ENCODE peak calls at places on chromosomes 5 and 9, in nine cellular contexts. J is LoVo, H is T-helper 1 cell, S is pons, C is cardiac fibroblast, R is NCI-H2171 treated with DMSO at 0.1 percent for 48 hours, T is HS-5, W is kidney glomerular epithelial cell, D is WERI-Rb-1. O is an unnamed sample.

GRCh38 chr5:55997742-55998351 is 3.1 kb upstream of the IL6ST start:
- DNase-seq in D (no peak), J (peak), S (no peak), W (peak), R (no peak), C (peak), T (peak), H (no peak), O (no peak)

GRCh38 chr5:53645078-53645477 is 84.6 kb downstream of the NDUFS4 start:
- DNase-seq in C (no peak), D (no peak), T (no peak), J (no peak), H (no peak), W (no peak), R (no peak), S (no peak), O (no peak)

GRCh38 chr5:78269088-78269703 is 25.3 kb downstream of the AP3B1 start:
- DNase-seq in C (peak), T (no peak), H (no peak), D (no peak), R (no peak), W (peak), S (no peak), J (peak), O (no peak)

GRCh38 chr9:111860443-111860842 is 36.2 kb upstream of the UGCG start:
- DNase-seq in S (no peak), D (no peak), C (no peak), T (no peak), R (no peak), W (no peak), H (no peak), J (peak), O (no peak)

GRCh38 chr5:4511996-4512656 is 628.0 kb upstream of the ADAMTS16 start:
- DNase-seq in S (peak), T (no peak), C (peak), J (peak), D (peak), W (peak), H (no peak), R (no peak), O (no peak)

GRCh38 chr9:128115187-128116103 is 12.1 kb downstream of the PTGES2 start:
- DNase-seq in T (no peak), W (no peak), S (no peak), C (no peak), R (no peak), D (no peak), H (no peak), J (peak), O (no peak)

GRCh38 chr5:10762178-10762775 is 1.2 kb upstream of the DAP start:
- DNase-seq in D (no peak), W (no peak), T (no peak), J (no peak), H (no peak), R (no peak), C (no peak), S (peak), O (no peak)

GRCh38 chr9:88922091-88922490 is 69.2 kb upstream of the S1PR3 start:
- DNase-seq in J (no peak), R (no peak), W (no peak), S (no peak), D (no peak), T (no peak), H (peak), C (no peak), O (no peak)

GRCh38 chr9:38355526-38356120 is 36.9 kb upstream of the ALDH1B1 start:
- DNase-seq in W (no peak), T (no peak), S (no peak), C (no peak), D (no peak), R (no peak), H (no peak), J (no peak), O (no peak)

GRCh38 chr9:89144242-89144641 is 34.4 kb downstream of the SHC3 start:
- DNase-seq in W (no peak), R (no peak), H (no peak), C (no peak), T (no peak), D (no peak), S (no peak), J (no peak), O (no peak)

GRCh38 chr5:14908195-14908594 is 36.6 kb upstream of the ANKH start:
- DNase-seq in C (peak), H (no peak), R (no peak), W (no peak), D (no peak), S (no peak), T (peak), J (no peak), O (no peak)

GRCh38 chr9:87160148-87161107 is 213.1 kb upstream of the GAS1 start:
- DNase-seq in H (no peak), R (peak), D (no peak), S (no peak), C (no peak), T (no peak), W (no peak), J (no peak), O (no peak)

GRCh38 chr9:35517136-35517535 is 27.2 kb downstream of the RUSC2 start:
- DNase-seq in J (no peak), W (peak), R (peak), D (no peak), T (no peak), H (no peak), C (peak), S (peak), O (no peak)

GRCh38 chr5:390571-391491 is 52.1 kb upstream of the EXOC3 start:
- DNase-seq in R (no peak), S (no peak), J (no peak), W (no peak), C (no peak), D (no peak), H (no peak), T (no peak), O (no peak)

GRCh38 chr5:159184236-159184635 is 25.1 kb downstream of the RNF145 start:
- DNase-seq in D (no peak), T (no peak), R (no peak), C (peak), J (no peak), S (no peak), H (no peak), W (no peak), O (no peak)

GRCh38 chr9:108445431-108446018 is 410.3 kb downstream of the ACTL7B start:
- DNase-seq in D (no peak), C (no peak), W (no peak), H (no peak), S (peak), R (no peak), T (no peak), J (no peak), O (no peak)

GRCh38 chr5:73307645-73308346 is 134.8 kb downstream of the TMEM174 start:
- DNase-seq in H (no peak), R (peak), T (no peak), W (peak), D (no peak), C (no peak), J (no peak), S (no peak), O (no peak)

GRCh38 chr9:79129865-79130480 is 441.8 kb upstream of the TLE4 start:
- DNase-seq in T (peak), S (peak), R (peak), W (peak), D (peak), H (no peak), J (peak), C (peak), O (peak)

GRCh38 chr5:86861514-86861913 is 243.8 kb downstream of the COX7C start:
- DNase-seq in C (no peak), H (no peak), D (peak), S (peak), T (no peak), J (no peak), R (no peak), W (no peak), O (no peak)

GRCh38 chr5:148746826-148747535 is 79.4 kb upstream of the ADRB2 start:
- DNase-seq in S (peak), W (no peak), R (no peak), T (no peak), H (no peak), C (peak), J (no peak), D (no peak), O (no peak)

GRCh38 chr5:150556859-150557506 is 49.1 kb downstream of the NDST1 start:
- DNase-seq in S (no peak), H (no peak), D (no peak), C (no peak), J (no peak), W (no peak), R (no peak), T (no peak), O (no peak)

GRCh38 chr5:149268928-149269557 is 2.6 kb upstream of the AFAP1L1 start:
- DNase-seq in D (no peak), H (no peak), T (peak), W (peak), C (peak), S (peak), R (peak), J (peak), O (no peak)

GRCh38 chr5:65021527-65022226 is 252.9 kb downstream of the CWC27 start:
- DNase-seq in S (no peak), D (no peak), J (no peak), C (no peak), W (no peak), T (no peak), R (no peak), H (no peak), O (no peak)